ENCODE peak calls at places on chromosomes 1 and 21, in ten cellular contexts. E is K562, D is fibroblast of lung, T is psoas muscle, K is HAP-1, L is SK-N-SH, G is right atrium auricular region, X is breast epithelium, N is transverse colon, O is heart right ventricle. J is an unnamed sample. For H3K9me3 and H3K27me3, the result is how much of the 10 kb centered on the place peaks cover.

GRCh38 chr1:97845805-97846204 is 75.0 kb downstream of the DPYD start:
- DNase-seq in N (no peak), X (no peak), T (no peak), E (no peak), L (no peak), G (no peak), K (no peak), D (no peak), O (no peak), J (no peak)

GRCh38 chr1:34590211-34590623 is 164.6 kb upstream of the GJB5 start:
- DNase-seq in T (no peak), E (no peak), O (no peak), G (no peak), L (peak), X (no peak), N (no peak), K (no peak), D (no peak), J (no peak)

GRCh38 chr1:204227351-204227750 is 13.6 kb upstream of the GOLT1A start:
- DNase-seq in D (no peak), K (no peak), O (no peak), E (peak), T (no peak), N (no peak), X (no peak), G (no peak), L (no peak), J (no peak)

GRCh38 chr1:209045326-209046057 is 538.0 kb upstream of the CAMK1G start:
- DNase-seq in O (no peak), N (peak), D (no peak), T (no peak), L (no peak), X (no peak), G (no peak), E (no peak), K (no peak), J (no peak)

GRCh38 chr1:245751111-245751510 is 596.3 kb downstream of the KIF26B start:
- DNase-seq in K (no peak), X (no peak), E (no peak), N (no peak), L (no peak), D (peak), O (no peak), G (no peak), T (no peak), J (no peak)

GRCh38 chr1:171389176-171389575 is 75.2 kb downstream of the FMO4 start:
- DNase-seq in T (no peak), K (no peak), O (no peak), G (no peak), X (no peak), E (no peak), D (no peak), N (no peak), L (no peak), J (no peak)

GRCh38 chr1:9338354-9339250 is 45.9 kb downstream of the SPSB1 start:
- DNase-seq in N (peak), G (no peak), E (no peak), K (no peak), D (no peak), O (peak), L (no peak), T (no peak), X (peak), J (no peak)

GRCh38 chr1:223198628-223198965 is 55.5 kb upstream of the TLR5 start:
- DNase-seq in D (no peak), G (no peak), X (no peak), O (no peak), N (no peak), E (no peak), L (no peak), T (no peak), K (no peak), J (no peak)

GRCh38 chr1:57468661-57469523 is 45.0 kb upstream of the DAB1 start:
- DNase-seq in T (no peak), G (no peak), K (no peak), X (no peak), D (peak), N (no peak), E (no peak), O (no peak), L (no peak), J (no peak)

GRCh38 chr21:38234395-38235142 is 22.2 kb upstream of the KCNJ15 start:
- DNase-seq in X (no peak), L (no peak), O (no peak), D (no peak), K (no peak), N (peak), T (no peak), G (no peak), E (no peak), J (no peak)
- H3K9me3 ChIP-seq in X (under half), L (under half), O (under half), D (under half), K (under half), N (under half), T (under half), G (under half), E (under half), J (under half)

GRCh38 chr1:86061660-86062059 is 94.9 kb downstream of the COL24A1 start:
- DNase-seq in O (no peak), E (no peak), X (no peak), N (no peak), D (peak), T (no peak), G (no peak), K (no peak), L (no peak), J (no peak)
- H3K27me3 ChIP-seq in O (under half), E (under half), X (under half), N (under half), D (under half), T (under half), G (under half), K (under half), L (under half), J (under half)

DNA sequence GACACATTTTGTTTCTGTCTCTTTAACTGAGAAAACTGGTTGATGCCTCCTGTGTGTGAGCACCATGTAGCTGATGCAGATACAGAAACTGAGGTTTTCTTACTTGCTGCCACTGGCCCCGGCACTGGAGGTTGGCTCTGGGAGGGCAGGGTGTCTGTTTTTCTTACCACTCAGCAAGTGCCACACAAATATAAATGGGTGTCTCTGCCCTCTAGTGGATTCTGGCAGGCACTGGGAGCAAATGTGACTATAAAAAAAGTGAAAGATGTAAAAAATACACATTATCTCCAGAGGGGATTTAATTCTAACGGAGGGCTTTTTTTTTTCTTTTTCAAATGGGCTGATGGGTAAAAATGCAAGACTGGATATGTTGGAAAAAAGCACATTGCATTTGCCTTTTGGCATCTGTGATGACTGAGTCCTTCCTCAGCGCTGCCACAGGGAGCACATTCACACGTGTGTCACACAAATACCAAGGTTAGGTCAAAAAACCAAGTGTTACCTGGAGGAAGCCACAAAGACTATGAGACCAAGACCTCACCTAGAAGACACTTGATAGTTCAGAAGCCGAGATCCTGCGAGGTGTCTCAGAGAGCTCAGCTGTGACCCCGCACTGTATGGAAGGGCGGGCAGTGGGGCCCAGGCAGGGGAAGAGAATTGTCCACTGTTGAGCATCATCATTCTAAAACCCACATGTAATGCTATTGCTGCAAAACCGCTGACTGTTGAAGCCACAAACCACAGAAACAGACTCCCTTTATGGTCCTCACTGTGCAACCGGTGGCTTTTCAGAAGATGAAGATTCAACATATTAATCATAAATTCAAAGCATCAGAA is 18.9 kb downstream of the PGBD2 start:
- DNase-seq in N (peak), G (no peak), D (peak), O (peak), K (peak), T (no peak), L (peak), E (peak), X (no peak), J (peak)
- H3K4me3 ChIP-seq in N (no peak), G (no peak), D (no peak), O (no peak), K (no peak), T (no peak), L (no peak), E (no peak), X (no peak), J (no peak)

GRCh38 chr1:151898519-151898991 is 10.8 kb downstream of the THEM4 start:
- DNase-seq in O (no peak), L (no peak), T (peak), K (no peak), D (no peak), G (no peak), X (no peak), N (peak), E (no peak), J (peak)

GRCh38 chr1:151905070-151905442 is 4.3 kb downstream of the THEM4 start:
- DNase-seq in K (no peak), E (peak), N (no peak), X (no peak), G (no peak), T (no peak), D (no peak), L (no peak), O (no peak), J (peak)

GRCh38 chr1:151897861-151898468 is 11.3 kb downstream of the THEM4 start:
- DNase-seq in D (no peak), K (no peak), E (no peak), G (no peak), N (no peak), T (no peak), X (no peak), L (no peak), O (no peak), J (no peak)

GRCh38 chr1:151907363-151908139 is 1.8 kb downstream of the THEM4 start:
- DNase-seq in L (no peak), X (no peak), O (no peak), T (no peak), G (no peak), K (no peak), D (peak), E (no peak), N (no peak), J (no peak)

GRCh38 chr1:151902858-151903257 is 6.5 kb downstream of the THEM4 start:
- DNase-seq in O (no peak), E (no peak), N (no peak), K (no peak), T (no peak), D (no peak), G (no peak), L (no peak), X (no peak), J (no peak)
- H3K9me3 ChIP-seq in O (under half), E (under half), N (under half), K (under half), T (under half), D (under half), G (under half), L (under half), X (under half), J (under half)

DNA sequence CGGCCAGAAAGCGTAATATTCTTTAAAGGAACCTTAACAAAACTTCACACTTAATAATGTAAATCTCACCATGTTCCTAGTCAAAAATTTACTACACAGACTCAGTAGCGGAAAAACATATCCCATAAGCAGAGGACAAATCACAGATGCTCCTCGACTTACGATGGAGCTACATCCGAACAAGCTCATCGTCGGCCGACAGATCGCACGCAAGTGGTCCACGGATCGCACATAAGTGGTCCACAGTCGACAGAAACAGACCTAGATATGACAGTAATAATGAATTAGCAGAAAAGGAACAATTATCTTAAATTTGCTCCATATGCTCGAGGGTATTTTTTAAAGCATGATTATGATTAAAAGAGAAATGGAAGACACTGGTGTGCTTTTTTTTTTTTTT is 36.3 kb downstream of the WDR4 start:
- DNase-seq in O (no peak), T (no peak), G (no peak), X (no peak), E (no peak), D (no peak), N (no peak), K (no peak), L (no peak), J (no peak)
- H3K27me3 ChIP-seq in O (under half), T (under half), G (under half), X (under half), E (under half), D (under half), N (under half), K (under half), L (under half), J (under half)

DNA sequence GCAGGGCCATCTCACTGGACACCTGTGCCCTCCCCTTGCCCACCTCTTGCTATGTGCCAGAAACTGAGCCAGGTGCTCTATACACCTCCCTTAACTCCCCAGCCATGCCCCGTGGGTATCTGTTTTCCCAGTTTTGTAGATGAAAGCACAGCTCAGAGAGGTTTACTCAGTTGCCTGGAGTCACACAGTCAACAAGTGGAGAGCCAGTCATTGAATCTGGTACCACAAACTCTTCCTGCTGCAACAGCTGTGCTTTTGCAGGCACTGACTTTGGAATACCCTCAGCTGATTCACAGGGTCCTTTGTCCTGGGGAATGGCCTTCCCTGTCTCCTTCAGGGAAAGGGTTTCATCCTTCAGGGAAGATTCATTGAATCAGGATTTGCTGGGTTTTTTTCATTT is 22.1 kb downstream of the PAX7 start:
- DNase-seq in D (no peak), E (no peak), L (no peak), N (no peak), T (no peak), K (no peak), O (no peak), G (no peak), X (no peak), J (no peak)
- H3K4me3 ChIP-seq in D (no peak), E (no peak), L (no peak), N (no peak), T (no peak), K (no peak), O (no peak), G (no peak), X (no peak), J (no peak)

DNA sequence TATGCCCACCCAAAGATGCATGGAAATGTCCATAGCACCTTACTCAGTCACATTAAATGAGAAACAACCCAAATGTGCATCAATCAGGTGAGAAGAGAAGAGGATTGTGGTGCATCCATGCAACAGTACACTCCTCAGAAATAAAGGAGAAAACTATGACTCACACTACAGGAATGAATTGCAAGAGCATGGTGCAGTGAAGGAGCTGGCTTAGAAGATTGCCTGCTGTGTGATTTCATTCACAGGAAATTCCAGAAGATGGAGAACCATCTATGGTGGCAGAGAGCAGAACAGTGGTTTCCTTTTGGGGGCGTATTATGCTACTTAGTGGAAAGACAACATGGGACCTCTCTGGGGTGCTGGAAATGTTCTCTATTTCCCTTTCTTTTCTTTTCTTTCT is 278.6 kb upstream of the AJAP1 start:
- DNase-seq in X (no peak), O (no peak), T (no peak), D (no peak), L (no peak), G (no peak), N (no peak), K (no peak), E (no peak), J (no peak)
- H3K9me3 ChIP-seq in X (under half), O (under half), T (under half), D (under half), L (under half), G (under half), N (under half), K (under half), E (under half), J (under half)

GRCh38 chr1:6936308-6936675 is 151.0 kb downstream of the CAMTA1 start:
- DNase-seq in X (no peak), G (no peak), N (no peak), L (peak), E (no peak), K (no peak), O (no peak), D (no peak), T (no peak), J (no peak)
- H3K27me3 ChIP-seq in X (under half), G (under half), N (under half), L (under half), E (under half), K (under half), O (under half), D (under half), T (under half), J (under half)